ENCODE peak calls at places on chromosomes 3 and 15, in ten cellular contexts. F is lung; K is psoas muscle; Z is transverse colon; T is body of pancreas; N is CD4-positive, CD25-positive, alpha-beta regulatory T cell; H is cardiac muscle cell; B is CD8-positive, alpha-beta memory T cell; L is effector memory CD4-positive, alpha-beta T cell; G is A549. A is an unnamed sample. For H3K4me1, the result is how much of the 10 kb centered on the place peaks cover.

GRCh38 chr3:184756151-184756681 is 44.4 kb upstream of the MAGEF1 start:
- DNase-seq in F (no peak), K (no peak), Z (no peak), T (no peak), N (no peak), H (no peak), B (no peak), L (no peak), G (no peak), A (no peak)

GRCh38 chr3:16768956-16769355 is 115.8 kb upstream of the PLCL2 start:
- DNase-seq in F (no peak), K (no peak), Z (no peak), T (no peak), N (no peak), H (peak), B (no peak), L (no peak), G (no peak), A (no peak)

GRCh38 chr3:122331886-122332285 is 6.8 kb downstream of the CSTA start:
- DNase-seq in F (no peak), K (no peak), Z (no peak), T (no peak), N (no peak), H (no peak), B (no peak), L (no peak), G (no peak), A (no peak)

GRCh38 chr3:178705925-178706324 is 169.7 kb downstream of the KCNMB2 start:
- DNase-seq in F (no peak), K (no peak), Z (no peak), T (no peak), N (no peak), H (no peak), B (no peak), L (no peak), G (no peak), A (no peak)

GRCh38 chr3:5312278-5312677 is 124.8 kb downstream of the EDEM1 start:
- DNase-seq in F (no peak), K (no peak), Z (no peak), T (no peak), N (no peak), H (no peak), B (no peak), L (no peak), G (no peak), A (no peak)

GRCh38 chr15:68629519-68630204 is 50.9 kb downstream of the CORO2B start:
- DNase-seq in F (no peak), K (no peak), Z (no peak), T (no peak), N (no peak), H (no peak), B (no peak), L (no peak), G (no peak), A (no peak)

GRCh38 chr3:190591080-190591479 is 77.2 kb downstream of the IL1RAP start:
- DNase-seq in F (no peak), K (no peak), Z (no peak), T (no peak), N (no peak), H (no peak), B (no peak), L (no peak), G (no peak), A (no peak)

GRCh38 chr15:90871716-90872480 is 3.5 kb downstream of the FURIN start:
- DNase-seq in F (peak), K (no peak), Z (peak), T (no peak), N (no peak), H (peak), B (no peak), L (no peak), G (no peak), A (no peak)

GRCh38 chr15:49815937-49816336 is 195.1 kb downstream of the DTWD1 start:
- DNase-seq in F (no peak), K (no peak), Z (no peak), T (no peak), N (no peak), H (no peak), B (no peak), L (no peak), G (no peak), A (no peak)

GRCh38 chr3:89845053-89845452 is 737.6 kb downstream of the EPHA3 start:
- DNase-seq in F (no peak), K (no peak), Z (no peak), T (no peak), N (no peak), H (no peak), B (no peak), L (no peak), G (no peak), A (no peak)

GRCh38 chr3:141305436-141305835 is 62.9 kb upstream of the ZBTB38 start:
- DNase-seq in F (no peak), K (no peak), Z (no peak), T (no peak), N (peak), H (no peak), B (no peak), L (no peak), G (peak), A (no peak)

GRCh38 chr15:93730724-93731123 is 500.6 kb upstream of the MCTP2 start:
- DNase-seq in F (no peak), K (no peak), Z (no peak), T (no peak), N (no peak), H (no peak), B (no peak), L (no peak), G (no peak), A (no peak)

GRCh38 chr15:48393650-48394049 is 62.4 kb downstream of the DUT start:
- DNase-seq in F (no peak), K (no peak), Z (peak), T (no peak), N (no peak), H (no peak), B (no peak), L (no peak), G (no peak), A (no peak)

GRCh38 chr15:90550919-90551318 is 21.2 kb downstream of the CRTC3 start:
- DNase-seq in F (no peak), K (no peak), Z (no peak), T (no peak), N (no peak), H (no peak), B (no peak), L (no peak), G (no peak), A (no peak)

GRCh38 chr15:93247466-93248121 is 158.6 kb upstream of the RGMA start:
- DNase-seq in F (no peak), K (no peak), Z (no peak), T (no peak), N (no peak), H (no peak), B (no peak), L (no peak), G (no peak), A (peak)

GRCh38 chr3:164004205-164004604 is 1074.1 kb downstream of the SI start:
- DNase-seq in F (no peak), K (no peak), Z (no peak), T (no peak), N (no peak), H (no peak), B (no peak), L (no peak), G (no peak), A (no peak)

GRCh38 chr15:40369971-40370370 is 12.0 kb downstream of the DISP2 start:
- DNase-seq in F (no peak), K (no peak), Z (no peak), T (no peak), N (no peak), H (no peak), B (no peak), L (no peak), G (no peak), A (no peak)

GRCh38 chr3:77943598-77943997 is 903.7 kb downstream of the ROBO2 start:
- DNase-seq in F (no peak), K (no peak), Z (no peak), T (no peak), N (no peak), H (no peak), B (no peak), L (no peak), G (no peak), A (no peak)

GRCh38 chr3:54127499-54128056 is 5.2 kb downstream of the CACNA2D3 start:
- DNase-seq in F (peak), K (no peak), Z (no peak), T (no peak), N (no peak), H (no peak), B (no peak), L (no peak), G (no peak), A (no peak)

GRCh38 chr3:55090310-55090709 is 162.5 kb upstream of the LRTM1 start:
- DNase-seq in F (no peak), K (no peak), Z (no peak), T (no peak), N (no peak), H (no peak), B (no peak), L (no peak), G (no peak), A (no peak)

GRCh38 chr15:90082140-90082713 is 20.0 kb downstream of the IDH2 start:
- DNase-seq in F (no peak), K (no peak), Z (no peak), T (no peak), N (no peak), H (no peak), B (no peak), L (no peak), G (no peak), A (no peak)

GRCh38 chr3:861721-862120 is 231.1 kb upstream of the CNTN6 start:
- DNase-seq in F (no peak), K (no peak), Z (no peak), T (no peak), N (no peak), H (no peak), B (no peak), L (no peak), G (no peak), A (no peak)

GRCh38 chr15:56957812-56958406 is 39.5 kb downstream of the TCF12 start:
- DNase-seq in F (no peak), K (no peak), Z (no peak), T (no peak), N (no peak), H (peak), B (no peak), L (no peak), G (no peak), A (no peak)

GRCh38 chr15:31136016-31136415 is 34.5 kb upstream of the TRPM1 start:
- DNase-seq in F (no peak), K (no peak), Z (no peak), T (no peak), N (no peak), H (no peak), B (no peak), L (no peak), G (peak), A (peak)

GRCh38 chr15:77107068-77107467 is 36.2 kb upstream of the TSPAN3 start:
- DNase-seq in F (no peak), K (peak), Z (no peak), T (no peak), N (no peak), H (no peak), B (no peak), L (no peak), G (no peak), A (no peak)

GRCh38 chr15:70613259-70613658 is 150.1 kb downstream of the UACA start:
- DNase-seq in F (no peak), K (no peak), Z (no peak), T (no peak), N (no peak), H (no peak), B (no peak), L (no peak), G (no peak), A (peak)

GRCh38 chr3:81823882-81824395 is 62.5 kb upstream of the GBE1 start:
- DNase-seq in F (no peak), K (no peak), Z (no peak), T (no peak), N (no peak), H (peak), B (no peak), L (no peak), G (no peak), A (no peak)

GRCh38 chr15:29612701-29613100 is 209.6 kb downstream of the TJP1 start:
- DNase-seq in F (no peak), K (no peak), Z (no peak), T (no peak), N (no peak), H (no peak), B (no peak), L (no peak), G (no peak), A (no peak)

GRCh38 chr3:31422237-31422636 is 110.5 kb upstream of the STT3B start:
- DNase-seq in F (no peak), K (no peak), Z (no peak), T (no peak), N (no peak), H (no peak), B (no peak), L (no peak), G (no peak), A (no peak)

GRCh38 chr15:48507416-48508065 is 138.0 kb downstream of the FBN1 start:
- DNase-seq in F (peak), K (no peak), Z (no peak), T (peak), N (peak), H (peak), B (no peak), L (no peak), G (peak), A (no peak)

GRCh38 chr3:129525341-129525968 is 3.0 kb upstream of the RHO start:
- DNase-seq in F (no peak), K (no peak), Z (no peak), T (no peak), N (no peak), H (no peak), B (no peak), L (no peak), G (no peak), A (no peak)

GRCh38 chr3:106209482-106209881 is 340.7 kb upstream of the CBLB start:
- DNase-seq in F (no peak), K (no peak), Z (no peak), T (no peak), N (no peak), H (no peak), B (no peak), L (no peak), G (no peak), A (no peak)

GRCh38 chr15:58137686-58138085 is 495 bp upstream of the AQP9 start:
- DNase-seq in F (no peak), K (no peak), Z (no peak), T (no peak), N (no peak), H (no peak), B (no peak), L (no peak), G (no peak), A (no peak)

GRCh38 chr3:123068227-123069020 is 1.6 kb downstream of the PDIA5 start:
- DNase-seq in F (no peak), K (no peak), Z (no peak), T (no peak), N (no peak), H (no peak), B (no peak), L (no peak), G (peak), A (no peak)

GRCh38 chr3:12908136-12908730 is 66.9 kb upstream of the RPL32 start:
- DNase-seq in F (no peak), K (no peak), Z (no peak), T (no peak), N (no peak), H (no peak), B (no peak), L (no peak), G (no peak), A (no peak)

GRCh38 chr3:12908859-12909258 is 67.5 kb upstream of the RPL32 start:
- DNase-seq in F (no peak), K (no peak), Z (no peak), T (no peak), N (no peak), H (no peak), B (no peak), L (no peak), G (no peak), A (no peak)

GRCh38 chr3:12910356-12911099 is 69.2 kb upstream of the RPL32 start:
- DNase-seq in F (no peak), K (no peak), Z (no peak), T (no peak), N (no peak), H (no peak), B (no peak), L (no peak), G (no peak), A (no peak)

GRCh38 chr3:12907729-12908128 is 66.4 kb upstream of the RPL32 start:
- DNase-seq in F (no peak), K (no peak), Z (no peak), T (no peak), N (no peak), H (no peak), B (no peak), L (no peak), G (no peak), A (no peak)

GRCh38 chr3:12909710-12910109 is 68.3 kb upstream of the RPL32 start:
- DNase-seq in F (no peak), K (no peak), Z (no peak), T (no peak), N (no peak), H (no peak), B (no peak), L (no peak), G (no peak), A (no peak)
- H3K4me1 ChIP-seq in F (under half), K (under half), Z (under half), T (under half), N (under half), H (under half), B (under half), L (under half), G (under half), A (under half)

DNA sequence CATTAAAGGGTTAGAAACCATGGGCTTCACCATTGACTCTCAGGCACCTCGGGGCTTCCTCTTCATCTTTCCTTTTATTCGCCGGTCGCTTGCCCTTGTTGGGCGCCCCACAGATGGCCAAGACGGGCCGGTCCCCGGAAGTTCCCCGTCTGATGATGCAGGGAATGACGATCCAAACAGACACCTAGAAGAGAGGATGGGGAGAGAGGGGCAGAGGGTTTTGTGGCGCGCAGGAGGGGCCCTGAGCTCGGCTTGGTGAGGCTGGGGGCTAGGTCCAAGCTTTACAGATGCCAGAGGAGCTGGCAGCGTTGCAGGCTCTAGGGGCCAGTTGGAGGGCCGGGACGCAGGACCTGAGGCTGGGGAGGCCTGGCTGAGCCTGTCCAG is 532 bp upstream of the ESYT3 start:
- DNase-seq in F (no peak), K (no peak), Z (no peak), T (no peak), N (no peak), H (no peak), B (no peak), L (no peak), G (no peak), A (no peak)
- H3K4me3 ChIP-seq in F (no peak), K (peak), Z (no peak), T (no peak), N (no peak), H (no peak), B (no peak), L (peak), G (peak), A (peak)

GRCh38 chr15:63458794-63459395 is 45.5 kb upstream of the USP3 start:
- DNase-seq in F (no peak), K (no peak), Z (no peak), T (no peak), N (no peak), H (no peak), B (no peak), L (no peak), G (no peak), A (no peak)
- H3K4me1 ChIP-seq in F (under half), K (under half), Z (under half), T (under half), N (under half), H (under half), B (under half), L (under half), G (under half), A (under half)

GRCh38 chr3:126085841-126086240 is 1.9 kb upstream of the SLC41A3 start:
- DNase-seq in F (no peak), K (no peak), Z (no peak), T (no peak), N (peak), H (no peak), B (no peak), L (no peak), G (no peak), A (no peak)

GRCh38 chr3:126083511-126083912 is 412 bp downstream of the SLC41A3 start:
- DNase-seq in F (no peak), K (no peak), Z (peak), T (peak), N (peak), H (peak), B (peak), L (no peak), G (peak), A (peak)

GRCh38 chr3:126084667-126085180 is 800 bp upstream of the SLC41A3 start:
- DNase-seq in F (no peak), K (no peak), Z (no peak), T (no peak), N (peak), H (no peak), B (no peak), L (no peak), G (no peak), A (peak)

GRCh38 chr3:126083913-126084514 is at the start of gene SLC41A3:
- DNase-seq in F (peak), K (peak), Z (peak), T (peak), N (peak), H (peak), B (peak), L (peak), G (peak), A (peak)

DNA sequence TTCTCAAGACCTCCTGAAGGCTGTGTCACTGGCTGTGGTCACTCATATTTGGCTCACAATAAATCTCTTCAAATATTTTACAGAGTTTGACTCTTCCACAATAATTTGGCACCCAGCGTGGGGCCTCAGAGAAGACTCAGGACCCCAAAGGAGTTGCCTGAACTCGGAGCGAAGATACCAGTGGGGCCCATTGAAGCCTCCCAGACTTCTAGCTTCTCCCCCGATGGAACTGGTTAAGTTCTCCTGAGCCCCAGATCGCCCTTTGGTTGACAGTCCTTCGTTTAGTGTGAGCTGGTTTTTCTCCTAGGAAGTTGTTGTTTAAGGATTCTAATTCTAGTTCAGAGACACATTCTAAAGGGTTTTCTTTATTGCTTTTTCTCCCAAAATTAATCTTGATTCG is 1.4 kb upstream of the SLC41A3 start:
- DNase-seq in F (no peak), K (no peak), Z (no peak), T (no peak), N (no peak), H (no peak), B (no peak), L (no peak), G (no peak), A (peak)
- H3K4me3 ChIP-seq in F (no peak), K (no peak), Z (no peak), T (no peak), N (no peak), H (no peak), B (no peak), L (no peak), G (no peak), A (no peak)

DNA sequence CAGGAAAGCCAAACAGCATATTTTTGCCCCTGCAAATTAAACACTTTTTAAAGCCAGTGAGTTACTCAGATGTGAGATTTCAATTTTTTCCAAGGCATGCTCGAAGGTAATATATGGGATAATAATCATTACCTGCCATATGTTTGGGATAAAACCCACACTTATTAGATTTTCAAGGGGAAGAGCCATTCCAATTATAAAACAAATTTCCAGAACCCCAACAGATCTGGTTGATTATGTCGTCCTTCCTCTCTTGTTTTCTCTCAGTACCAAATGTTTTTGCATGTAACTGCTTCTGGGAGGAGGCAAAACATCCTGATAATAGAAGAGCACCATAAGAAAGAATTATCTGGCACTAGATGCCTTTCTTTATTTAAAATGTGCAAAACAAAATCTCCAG is 115.1 kb downstream of the AKAP13 start:
- DNase-seq in F (no peak), K (no peak), Z (no peak), T (no peak), N (no peak), H (no peak), B (no peak), L (no peak), G (no peak), A (no peak)
- H3K4me1 ChIP-seq in F (half or more), K (under half), Z (under half), T (under half), N (under half), H (under half), B (under half), L (under half), G (half or more), A (half or more)

DNA sequence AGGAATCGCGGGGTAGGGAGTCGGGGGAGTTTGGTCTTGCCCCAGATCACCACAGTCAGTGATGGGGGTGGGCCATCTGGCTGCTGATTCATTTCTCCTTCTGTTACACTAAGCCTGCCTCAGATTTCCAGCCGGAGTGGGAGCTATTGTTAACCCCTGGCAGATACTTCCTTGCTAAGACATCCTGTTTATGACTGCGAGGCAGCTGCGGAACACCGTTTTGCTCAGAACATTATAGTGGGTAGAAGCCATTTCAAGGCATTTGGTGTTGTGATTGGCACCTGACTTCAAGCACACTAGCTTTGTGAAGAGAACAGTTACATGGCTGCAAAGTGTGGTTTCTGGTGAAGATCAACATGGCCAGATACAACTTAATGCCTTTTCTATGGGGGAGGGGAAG is 73.8 kb downstream of the FLNB start:
- DNase-seq in F (no peak), K (no peak), Z (no peak), T (no peak), N (peak), H (no peak), B (no peak), L (no peak), G (no peak), A (no peak)
- H3K4me3 ChIP-seq in F (no peak), K (no peak), Z (no peak), T (no peak), N (peak), H (no peak), B (no peak), L (no peak), G (no peak), A (no peak)